ENCODE peak calls at places on chromosomes 7 and 10, in five cellular contexts. W is MM.1S, X is kidney epithelial cell, Z is OCI-LY7, F is body of pancreas. A is an unnamed sample.

GRCh38 chr7:127514499-127514898 is 70.9 kb downstream of the GCC1 start:
- DNase-seq in W (peak), X (no peak), Z (peak), F (no peak), A (peak)

GRCh38 chr7:40986351-40986873 is 716.5 kb downstream of the INHBA start:
- DNase-seq in W (no peak), X (peak), Z (no peak), F (no peak), A (no peak)

GRCh38 chr10:93445097-93445960 is 36.8 kb downstream of the MYOF start:
- DNase-seq in W (no peak), X (peak), Z (peak), F (peak), A (no peak)

GRCh38 chr10:110706690-110707098 is 62.6 kb downstream of the RBM20 start:
- DNase-seq in W (no peak), X (peak), Z (no peak), F (no peak), A (no peak)

GRCh38 chr7:73831656-73832579 is 1.1 kb downstream of the CLDN4 start:
- DNase-seq in W (no peak), X (no peak), Z (no peak), F (peak), A (no peak)

GRCh38 chr10:128546651-128547165 is 420.5 kb upstream of the MKI67 start:
- DNase-seq in W (no peak), X (no peak), Z (no peak), F (no peak), A (no peak)

GRCh38 chr7:84025332-84025927 is 169.2 kb downstream of the SEMA3A start:
- DNase-seq in W (no peak), X (peak), Z (no peak), F (no peak), A (no peak)

GRCh38 chr10:26475448-26475847 is 37.3 kb downstream of the APBB1IP start:
- DNase-seq in W (no peak), X (no peak), Z (no peak), F (no peak), A (no peak)

GRCh38 chr10:35379226-35380137 is 43.2 kb downstream of the CCNY start:
- DNase-seq in W (no peak), X (no peak), Z (peak), F (no peak), A (peak)

GRCh38 chr10:29947701-29948060 is 111.7 kb downstream of the JCAD start:
- DNase-seq in W (no peak), X (no peak), Z (no peak), F (peak), A (no peak)

GRCh38 chr7:65722361-65722792 is 150.5 kb upstream of the VKORC1L1 start:
- DNase-seq in W (peak), X (no peak), Z (peak), F (peak), A (peak)

GRCh38 chr7:2631924-2632716 is at the start of gene TTYH3:
- DNase-seq in W (no peak), X (no peak), Z (no peak), F (peak), A (no peak)

GRCh38 chr10:5449823-5450222 is 37.5 kb downstream of the NET1 start:
- DNase-seq in W (no peak), X (no peak), Z (no peak), F (no peak), A (no peak)

GRCh38 chr10:132105302-132105995 is 39.7 kb downstream of the JAKMIP3 start:
- DNase-seq in W (no peak), X (no peak), Z (no peak), F (no peak), A (no peak)

GRCh38 chr7:88226886-88227516 is 7.2 kb upstream of the SRI start:
- DNase-seq in W (no peak), X (peak), Z (no peak), F (peak), A (no peak)

GRCh38 chr10:96612052-96612830 is 25.4 kb upstream of the TM9SF3 start:
- DNase-seq in W (no peak), X (no peak), Z (no peak), F (no peak), A (no peak)

GRCh38 chr10:96463562-96463961 is 50.2 kb downstream of the TLL2 start:
- DNase-seq in W (no peak), X (no peak), Z (peak), F (no peak), A (no peak)

GRCh38 chr7:142036384-142036783 is 40.7 kb downstream of the MGAM start:
- DNase-seq in W (no peak), X (no peak), Z (no peak), F (no peak), A (no peak)
- TF ChIP-seq CTCF in W (no peak), X (no peak), Z (no peak), F (no peak), A (no peak)

GRCh38 chr7:6465862-6466261 is 18.1 kb upstream of the DAGLB start:
- DNase-seq in W (no peak), X (no peak), Z (no peak), F (no peak), A (no peak)
- TF ChIP-seq CTCF in W (no peak), X (no peak), Z (no peak), F (no peak), A (no peak)

GRCh38 chr10:43136995-43137700 is 1.1 kb upstream of the CSGALNACT2 start:
- DNase-seq in W (no peak), X (no peak), Z (no peak), F (no peak), A (no peak)

GRCh38 chr10:43137971-43138756 is at the start of gene CSGALNACT2:
- DNase-seq in W (peak), X (peak), Z (peak), F (peak), A (peak)

GRCh38 chr10:43137701-43137970 is 609 bp upstream of the CSGALNACT2 start:
- DNase-seq in W (peak), X (no peak), Z (peak), F (peak), A (no peak)

GRCh38 chr10:43140414-43140813 is 2.2 kb downstream of the CSGALNACT2 start:
- DNase-seq in W (peak), X (peak), Z (peak), F (no peak), A (peak)

DNA sequence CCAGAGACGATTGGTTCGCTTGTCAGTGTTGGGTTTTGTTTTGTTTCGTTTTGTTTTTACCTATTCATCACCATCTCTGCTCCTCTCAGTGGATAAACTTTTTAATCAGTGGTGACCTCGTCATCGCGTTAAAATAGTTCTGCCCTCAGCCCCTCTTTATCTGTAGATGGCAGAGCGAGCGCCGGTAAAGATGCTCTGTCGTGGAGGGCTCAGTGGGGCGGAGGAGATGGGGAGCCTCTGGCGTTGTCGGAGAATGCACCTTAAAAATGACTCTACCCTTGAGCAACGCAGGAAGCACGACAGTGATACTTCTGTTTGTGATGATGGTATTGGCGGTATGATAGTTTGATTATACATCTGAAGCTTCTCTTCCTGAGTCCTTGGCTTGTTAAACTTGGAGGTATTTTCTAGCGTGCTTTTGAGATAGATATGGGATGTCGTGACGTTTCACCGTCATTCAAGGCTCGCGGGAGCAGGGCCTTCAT is 554 bp downstream of the CSGALNACT2 start:
- DNase-seq in W (peak), X (no peak), Z (peak), F (no peak), A (peak)
- TF ChIP-seq CTCF in W (no peak), X (no peak), Z (no peak), F (no peak), A (peak)

GRCh38 chr10:49616421-49617230 is 2.8 kb downstream of the CHAT start:
- DNase-seq in W (no peak), X (no peak), Z (no peak), F (no peak), A (no peak)
- TF ChIP-seq CTCF in W (no peak), X (no peak), Z (no peak), F (no peak), A (peak)

GRCh38 chr10:33290286-33291052 is 44.0 kb downstream of the NRP1 start:
- DNase-seq in W (no peak), X (no peak), Z (no peak), F (no peak), A (no peak)
- TF ChIP-seq CTCF in W (no peak), X (peak), Z (peak), F (no peak), A (no peak)

GRCh38 chr7:115216652-115217051 is 294.8 kb downstream of the MDFIC start:
- DNase-seq in W (no peak), X (no peak), Z (no peak), F (no peak), A (no peak)

GRCh38 chr7:115218076-115218475 is 296.2 kb downstream of the MDFIC start:
- DNase-seq in W (no peak), X (no peak), Z (no peak), F (no peak), A (no peak)

GRCh38 chr7:115221484-115221883 is 299.6 kb downstream of the MDFIC start:
- DNase-seq in W (no peak), X (no peak), Z (no peak), F (no peak), A (no peak)

DNA sequence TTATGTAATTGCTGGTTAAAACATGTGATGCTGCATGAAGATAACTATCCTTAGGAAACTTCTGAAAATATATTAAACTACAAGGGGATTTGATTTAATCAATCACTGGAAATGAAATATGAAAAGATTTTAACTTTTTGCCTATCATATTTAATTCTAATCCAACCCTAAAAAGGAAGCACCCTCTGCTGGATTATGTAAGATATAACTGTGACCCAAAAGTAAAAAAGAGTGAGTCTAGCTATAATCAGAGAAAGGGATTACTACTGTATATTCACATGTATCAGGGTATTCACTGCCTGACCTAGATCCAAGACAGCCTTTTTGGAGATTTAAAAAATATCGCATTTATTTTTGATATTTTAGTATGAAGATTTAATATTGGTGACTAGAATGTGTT is 295.5 kb downstream of the MDFIC start:
- DNase-seq in W (no peak), X (no peak), Z (no peak), F (no peak), A (peak)
- TF ChIP-seq CTCF in W (peak), X (no peak), Z (peak), F (peak), A (peak)

GRCh38 chr10:115436999-115437398 is 343.8 kb downstream of the ATRNL1 start:
- DNase-seq in W (no peak), X (no peak), Z (no peak), F (no peak), A (no peak)

DNA sequence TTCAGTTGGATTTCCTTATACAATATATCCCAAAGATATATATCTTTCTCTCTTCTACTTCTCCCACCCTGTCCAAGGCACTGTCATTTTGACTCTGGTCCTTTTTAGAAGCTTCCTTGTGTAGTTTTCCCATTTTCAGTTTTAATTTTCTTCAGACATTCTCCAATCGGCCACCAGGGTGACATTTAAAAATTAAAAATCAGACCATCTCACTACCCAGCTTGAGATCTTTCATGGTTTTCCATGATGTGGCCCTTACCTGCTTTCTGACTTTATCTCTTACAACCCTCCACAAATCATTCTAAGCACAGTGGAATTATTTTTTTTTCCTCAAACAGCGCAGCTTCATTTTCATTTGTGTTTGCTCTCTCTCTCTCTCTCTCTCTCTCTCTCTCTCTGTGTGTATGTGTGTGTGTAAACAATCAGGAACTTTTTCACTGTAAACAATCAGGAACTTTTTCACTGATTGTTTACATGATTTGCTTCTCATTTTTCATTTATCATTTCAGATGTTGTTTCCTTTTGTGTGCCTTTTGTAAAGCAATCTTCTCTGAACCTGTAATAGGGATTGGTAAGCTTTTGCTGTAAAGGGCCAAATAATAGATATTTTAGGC is 348.8 kb downstream of the ATRNL1 start:
- DNase-seq in W (no peak), X (no peak), Z (no peak), F (no peak), A (no peak)
- TF ChIP-seq CTCF in W (peak), X (no peak), Z (peak), F (peak), A (no peak)

GRCh38 chr10:95426482-95426881 is 134.7 kb downstream of the SORBS1 start:
- DNase-seq in W (no peak), X (no peak), Z (no peak), F (no peak), A (no peak)

GRCh38 chr10:95431900-95432342 is 129.2 kb downstream of the SORBS1 start:
- DNase-seq in W (no peak), X (peak), Z (no peak), F (no peak), A (peak)

GRCh38 chr10:95428702-95429101 is 132.5 kb downstream of the SORBS1 start:
- DNase-seq in W (no peak), X (no peak), Z (no peak), F (no peak), A (no peak)

GRCh38 chr10:95430231-95430951 is 130.8 kb downstream of the SORBS1 start:
- DNase-seq in W (peak), X (no peak), Z (peak), F (peak), A (peak)

DNA sequence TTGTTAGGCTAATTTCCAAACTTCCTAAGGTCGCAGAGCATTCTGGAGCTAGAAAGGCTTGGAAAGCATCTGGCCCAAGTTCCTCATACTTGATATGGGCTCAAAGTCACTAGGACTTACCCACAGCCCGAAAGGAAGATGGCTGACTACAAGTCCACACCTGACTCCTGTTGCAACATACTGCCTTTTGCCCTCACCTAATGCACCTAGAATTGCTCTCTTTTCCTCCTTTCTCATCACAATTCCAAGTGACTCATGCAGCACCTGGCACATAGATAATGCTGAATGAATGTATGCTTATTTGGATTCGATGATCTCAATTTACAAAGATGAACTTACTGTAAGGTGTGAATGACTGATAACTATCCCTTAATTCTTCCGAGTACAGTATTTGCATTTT is 131.5 kb downstream of the SORBS1 start:
- DNase-seq in W (no peak), X (no peak), Z (no peak), F (no peak), A (no peak)
- TF ChIP-seq CTCF in W (no peak), X (no peak), Z (no peak), F (no peak), A (no peak)